ENCODE peak calls at places on chromosomes 2 and 18, in nine cellular contexts. I is stimulated activated CD4-positive, alpha-beta T cell treated with anti-CD3 and anti-CD28 coated beads, Interleukin-1b, Interleukin-23, amount 100 ng/mL, for 4 hours; L is fibroblast of pulmonary artery; N is occipital lobe; Z is NCI-H446; K is activated CD4-positive, alpha-beta T cell treated with anti-CD3 and anti-CD28 coated beads, Interleukin-2, amount 50 U/mL, for 48 hours; Q is SK-N-DZ; D is NAMALWA; M is iPS DF 6.9. X is an unnamed sample.

GRCh38 chr2:133561045-133561852 is 7.0 kb downstream of the NCKAP5 start:
- DNase-seq in I (no peak), L (peak; percentile 83), N (no peak), Z (no peak), K (no peak), Q (peak; percentile 56), D (peak; percentile 31), M (no peak), X (peak; percentile 80)

GRCh38 chr2:104890092-104890393 is 36.1 kb downstream of the POU3F3 start:
- DNase-seq in I (no peak), L (no peak), N (no peak), Z (no peak), K (no peak), Q (no peak), D (no peak), M (no peak), X (no peak)

GRCh38 chr18:28147674-28148171 is 29.2 kb downstream of the CDH2 start:
- DNase-seq in I (no peak), L (peak; percentile 92), N (no peak), Z (no peak), K (no peak), Q (peak; percentile 23), D (no peak), M (no peak), X (peak; percentile 65)

GRCh38 chr2:19321946-19322345 is 36.5 kb downstream of the OSR1 start:
- DNase-seq in I (no peak), L (peak; percentile 26), N (no peak), Z (no peak), K (no peak), Q (no peak), D (no peak), M (no peak), X (peak; percentile 56)

GRCh38 chr2:139721454-139721995 is 941.3 kb upstream of the NXPH2 start:
- DNase-seq in I (no peak), L (no peak), N (peak; percentile 2), Z (no peak), K (no peak), Q (peak; percentile 1), D (no peak), M (peak; percentile 33), X (no peak)

GRCh38 chr2:135819211-135819610 is 17.8 kb downstream of the LCT start:
- DNase-seq in I (peak; percentile 17), L (peak; percentile 35), N (no peak), Z (no peak), K (peak; percentile 77), Q (peak; percentile 22), D (peak; percentile 22), M (peak; percentile 33), X (peak; percentile 56)

GRCh38 chr18:35345460-35345921 is 1.3 kb upstream of the ZNF24 start:
- DNase-seq in I (no peak), L (peak; percentile 36), N (peak; percentile 23), Z (no peak), K (no peak), Q (no peak), D (peak; percentile 66), M (no peak), X (no peak)

GRCh38 chr2:16626997-16627605 is 38.5 kb downstream of the CYRIA start:
- DNase-seq in I (no peak), L (no peak), N (no peak), Z (no peak), K (no peak), Q (no peak), D (no peak), M (no peak), X (no peak)

GRCh38 chr18:75211721-75212625 is 1.4 kb downstream of the TSHZ1 start:
- DNase-seq in I (no peak), L (no peak), N (no peak), Z (no peak), K (peak; percentile 55), Q (peak; percentile 40), D (peak; percentile 9), M (no peak), X (peak; percentile 49)

GRCh38 chr18:27621236-27621890 is 436.3 kb upstream of the CHST9 start:
- DNase-seq in I (no peak), L (no peak), N (no peak), Z (no peak), K (no peak), Q (no peak), D (no peak), M (no peak), X (no peak)

GRCh38 chr2:49241991-49242390 is 87.7 kb upstream of the FSHR start:
- DNase-seq in I (no peak), L (no peak), N (no peak), Z (no peak), K (no peak), Q (no peak), D (no peak), M (no peak), X (peak; percentile 69)

GRCh38 chr18:46067431-46068007 is 4.5 kb downstream of the PSTPIP2 start:
- DNase-seq in I (no peak), L (peak; percentile 43), N (no peak), Z (no peak), K (no peak), Q (no peak), D (peak; percentile 70), M (no peak), X (peak; percentile 59)

GRCh38 chr2:47776621-47777020 is 6.3 kb upstream of the MSH6 start:
- DNase-seq in I (no peak), L (no peak), N (no peak), Z (no peak), K (no peak), Q (no peak), D (no peak), M (no peak), X (peak; percentile 30)

GRCh38 chr2:183349046-183349445 is 224.8 kb downstream of the NUP35 start:
- DNase-seq in I (no peak), L (no peak), N (peak; percentile 50), Z (no peak), K (no peak), Q (no peak), D (peak; percentile 81), M (no peak), X (no peak)

GRCh38 chr2:74457549-74458131 is 598 bp upstream of the WBP1 start:
- DNase-seq in I (peak; percentile 81), L (no peak), N (no peak), Z (no peak), K (peak; percentile 87), Q (peak; percentile 76), D (peak; percentile 84), M (no peak), X (peak; percentile 43)

GRCh38 chr2:50039445-50039844 is 885.1 kb upstream of the FSHR start:
- DNase-seq in I (no peak), L (no peak), N (no peak), Z (no peak), K (no peak), Q (peak; percentile 90), D (no peak), M (no peak), X (no peak)

GRCh38 chr18:39198376-39198775 is 1632.8 kb upstream of the CELF4 start:
- DNase-seq in I (no peak), L (no peak), N (no peak), Z (no peak), K (no peak), Q (no peak), D (no peak), M (no peak), X (no peak)

GRCh38 chr18:58321986-58322385 is 278.0 kb downstream of the NEDD4L start:
- DNase-seq in I (peak; percentile 9), L (peak; percentile 77), N (peak; percentile 42), Z (peak; percentile 5), K (peak; percentile 63), Q (peak; percentile 43), D (peak; percentile 82), M (no peak), X (peak; percentile 90)

GRCh38 chr18:657311-657997 is at the start of gene TYMS:
- DNase-seq in I (peak; percentile 29), L (peak; percentile 53), N (peak; percentile 32), Z (peak; percentile 49), K (peak; percentile 69), Q (peak; percentile 90), D (peak; percentile 74), M (no peak), X (peak; percentile 52)

GRCh38 chr2:219149667-219150066 is 10.9 kb downstream of the NHEJ1 start:
- DNase-seq in I (no peak), L (peak; percentile 30), N (no peak), Z (peak; percentile 16), K (no peak), Q (no peak), D (no peak), M (no peak), X (peak; percentile 36)